ENCODE peak calls at places on chromosomes 5 and 9, in six cellular contexts. K is left ventricle myocardium inferior, Z is endothelial cell, L is T-helper 17 cell, J is dermis microvascular lymphatic vessel endothelial cell, G is T follicular helper cell. R is an unnamed sample.

GRCh38 chr5:56011835-56012234 is 17.1 kb upstream of the IL6ST start:
- DNase-seq in G (no peak), Z (no peak), L (no peak), K (no peak), J (peak), R (no peak)

GRCh38 chr5:13249854-13250253 is 694.6 kb downstream of the DNAH5 start:
- DNase-seq in K (no peak), J (no peak), Z (no peak), L (no peak), G (no peak), R (no peak)

GRCh38 chr9:108850293-108850897 is 5.4 kb downstream of the ACTL7B start:
- DNase-seq in Z (no peak), G (no peak), K (no peak), J (peak), L (no peak), R (no peak)

GRCh38 chr5:108801776-108802175 is 54.1 kb downstream of the FER start:
- DNase-seq in G (no peak), Z (no peak), K (no peak), L (no peak), J (peak), R (no peak)

GRCh38 chr9:31608413-31608812 is 776.0 kb upstream of the ACO1 start:
- DNase-seq in Z (no peak), G (no peak), J (peak), K (no peak), L (no peak), R (no peak)

GRCh38 chr5:168039485-168040005 is 251.9 kb upstream of the WWC1 start:
- DNase-seq in K (no peak), J (no peak), G (no peak), L (no peak), Z (no peak), R (no peak)

GRCh38 chr5:132104561-132104960 is 31.0 kb downstream of the CSF2 start:
- DNase-seq in Z (no peak), J (no peak), L (no peak), K (no peak), G (no peak), R (no peak)

GRCh38 chr9:127980056-127980705 is 608 bp downstream of the EEIG1 start:
- DNase-seq in K (no peak), J (peak), L (peak), Z (peak), G (no peak), R (no peak)

GRCh38 chr5:174849426-174849825 is 125.0 kb downstream of the MSX2 start:
- DNase-seq in G (no peak), J (no peak), Z (no peak), K (no peak), L (no peak), R (no peak)

GRCh38 chr5:55231476-55232193 is 1.8 kb downstream of the CCNO start:
- DNase-seq in L (no peak), J (peak), Z (peak), K (no peak), G (no peak), R (peak)

GRCh38 chr5:40221796-40222195 is 457.9 kb upstream of the PTGER4 start:
- DNase-seq in K (no peak), J (no peak), L (no peak), G (no peak), Z (no peak), R (no peak)

GRCh38 chr5:177309351-177310191 is 2.1 kb downstream of the MXD3 start:
- DNase-seq in J (peak), K (peak), G (peak), Z (peak), L (peak), R (no peak)

GRCh38 chr9:95516736-95517558 is at the start of gene PTCH1:
- DNase-seq in L (no peak), J (peak), K (peak), Z (peak), G (no peak), R (no peak)

GRCh38 chr5:91288117-91288516 is 95.0 kb downstream of the ARRDC3 start:
- DNase-seq in K (no peak), J (peak), Z (no peak), G (no peak), L (no peak), R (no peak)